ENCODE peak calls at places on chromosome 20, in seven cellular contexts. Q is fibroblast of mammary gland; P is NCI-H1092; H is T-helper 1 cell; R is ecto neural progenitor cell; Y is activated T-cell treated with anti-CD3 and anti-CD28 coated beads, Interleukin-2, amount 50 U/mL, for 72 hours; E is nephron progenitor cell. Z is an unnamed sample.

GRCh38 chr20:49637238-49637637 is 69.3 kb upstream of the PTGIS start:
- DNase-seq in Q (no peak), P (no peak), H (no peak), R (no peak), Y (no peak), E (no peak), Z (no peak)

GRCh38 chr20:31713312-31714049 is 9.2 kb downstream of the BCL2L1 start:
- DNase-seq in Q (peak), P (no peak), H (no peak), R (no peak), Y (no peak), E (no peak), Z (no peak)

GRCh38 chr20:23136893-23137745 is 51.0 kb upstream of the CD93 start:
- DNase-seq in Q (no peak), P (no peak), H (no peak), R (no peak), Y (no peak), E (no peak), Z (no peak)

GRCh38 chr20:21682576-21682975 is 22.9 kb upstream of the PAX1 start:
- DNase-seq in Q (no peak), P (peak), H (no peak), R (no peak), Y (no peak), E (no peak), Z (no peak)

GRCh38 chr20:2141592-2142575 is 40.3 kb downstream of the STK35 start:
- DNase-seq in Q (no peak), P (no peak), H (no peak), R (no peak), Y (no peak), E (no peak), Z (no peak)

GRCh38 chr20:45372646-45373352 is 5.3 kb downstream of the TP53TG5 start:
- DNase-seq in Q (no peak), P (no peak), H (no peak), R (peak), Y (no peak), E (no peak), Z (no peak)

GRCh38 chr20:55615818-55616217 is 389.5 kb downstream of the CBLN4 start:
- DNase-seq in Q (no peak), P (no peak), H (no peak), R (no peak), Y (no peak), E (no peak), Z (no peak)

GRCh38 chr20:4573564-4574355 is 147.9 kb upstream of the PRND start:
- DNase-seq in Q (peak), P (no peak), H (no peak), R (no peak), Y (no peak), E (no peak), Z (no peak)

GRCh38 chr20:54194724-54195438 is 13.0 kb upstream of the PFDN4 start:
- DNase-seq in Q (peak), P (no peak), H (no peak), R (no peak), Y (no peak), E (no peak), Z (no peak)

GRCh38 chr20:10385850-10386544 is 48.0 kb downstream of the MKKS start:
- DNase-seq in Q (peak), P (no peak), H (no peak), R (no peak), Y (no peak), E (no peak), Z (no peak)

GRCh38 chr20:20366896-20367680 is 816 bp upstream of the INSM1 start:
- DNase-seq in Q (no peak), P (peak), H (no peak), R (peak), Y (no peak), E (peak), Z (peak)

GRCh38 chr20:57934007-57934805 is 224.4 kb upstream of the PMEPA1 start:
- DNase-seq in Q (no peak), P (no peak), H (no peak), R (no peak), Y (no peak), E (no peak), Z (no peak)

GRCh38 chr20:21175433-21175832 is 49.6 kb downstream of the KIZ start:
- DNase-seq in Q (no peak), P (no peak), H (peak), R (no peak), Y (no peak), E (peak), Z (no peak)

GRCh38 chr20:23697947-23698346 is 9.1 kb upstream of the CST4 start:
- DNase-seq in Q (no peak), P (no peak), H (no peak), R (no peak), Y (no peak), E (no peak), Z (no peak)

GRCh38 chr20:951384-952169 is 35.4 kb upstream of the ANGPT4 start:
- DNase-seq in Q (no peak), P (no peak), H (no peak), R (no peak), Y (no peak), E (no peak), Z (no peak)

GRCh38 chr20:49629606-49630005 is 61.7 kb upstream of the PTGIS start:
- DNase-seq in Q (no peak), P (no peak), H (no peak), R (no peak), Y (no peak), E (no peak), Z (no peak)

GRCh38 chr20:35311409-35311808 is 19.2 kb upstream of the FAM83C start:
- DNase-seq in Q (peak), P (no peak), H (peak), R (no peak), Y (peak), E (no peak), Z (no peak)

GRCh38 chr20:43849496-43850197 is 65.0 kb upstream of the TOX2 start:
- DNase-seq in Q (peak), P (no peak), H (no peak), R (peak), Y (no peak), E (no peak), Z (no peak)

GRCh38 chr20:24873015-24873620 is 76.0 kb upstream of the CST7 start:
- DNase-seq in Q (no peak), P (no peak), H (no peak), R (no peak), Y (no peak), E (peak), Z (no peak)

GRCh38 chr20:46311039-46311650 is 2.8 kb upstream of the CDH22 start:
- DNase-seq in Q (no peak), P (no peak), H (no peak), R (no peak), Y (no peak), E (no peak), Z (no peak)

GRCh38 chr20:44335675-44336074 is 1.2 kb upstream of the R3HDML start:
- DNase-seq in Q (no peak), P (no peak), H (no peak), R (no peak), Y (no peak), E (no peak), Z (no peak)

GRCh38 chr20:8330785-8331699 is 199.0 kb downstream of the PLCB1 start:
- DNase-seq in Q (no peak), P (no peak), H (no peak), R (no peak), Y (no peak), E (peak), Z (no peak)

GRCh38 chr20:13035399-13036173 is 26.8 kb downstream of the SPTLC3 start:
- DNase-seq in Q (no peak), P (no peak), H (no peak), R (no peak), Y (no peak), E (no peak), Z (no peak)

GRCh38 chr20:50251992-50252491 is 61.4 kb downstream of the CEBPB start:
- DNase-seq in Q (peak), P (no peak), H (no peak), R (no peak), Y (no peak), E (no peak), Z (no peak)

GRCh38 chr20:37356387-37356786 is 10.4 kb downstream of the SRC start:
- DNase-seq in Q (no peak), P (no peak), H (no peak), R (no peak), Y (no peak), E (no peak), Z (no peak)

GRCh38 chr20:42082611-42083010 is 464.4 kb upstream of the CHD6 start:
- DNase-seq in Q (peak), P (no peak), H (no peak), R (no peak), Y (no peak), E (no peak), Z (no peak)

GRCh38 chr20:40711078-40711477 is 22.0 kb upstream of the MAFB start:
- DNase-seq in Q (no peak), P (no peak), H (no peak), R (no peak), Y (no peak), E (no peak), Z (no peak)

GRCh38 chr20:44083220-44083933 is 103.6 kb downstream of the JPH2 start:
- DNase-seq in Q (peak), P (peak), H (no peak), R (no peak), Y (no peak), E (no peak), Z (no peak)

GRCh38 chr20:15682690-15683089 is 890.6 kb downstream of the KIF16B start:
- DNase-seq in Q (peak), P (no peak), H (no peak), R (no peak), Y (no peak), E (no peak), Z (no peak)

GRCh38 chr20:19347943-19348456 is 135.6 kb downstream of the SLC24A3 start:
- DNase-seq in Q (no peak), P (no peak), H (no peak), R (no peak), Y (no peak), E (no peak), Z (peak)

GRCh38 chr20:47099749-47100515 is 205.3 kb downstream of the EYA2 start:
- DNase-seq in Q (peak), P (no peak), H (no peak), R (no peak), Y (no peak), E (no peak), Z (no peak)

GRCh38 chr20:23596856-23597255 is 8.9 kb downstream of the CST9 start:
- DNase-seq in Q (peak), P (no peak), H (no peak), R (no peak), Y (no peak), E (no peak), Z (no peak)

GRCh38 chr20:34709836-34710567 is 5.9 kb downstream of the TP53INP2 start:
- DNase-seq in Q (peak), P (peak), H (no peak), R (peak), Y (peak), E (peak), Z (peak)

GRCh38 chr20:47875302-47876025 is 90.2 kb upstream of the SULF2 start:
- DNase-seq in Q (no peak), P (no peak), H (no peak), R (no peak), Y (no peak), E (peak), Z (no peak)

GRCh38 chr20:57654998-57655811 is 35.0 kb upstream of the ZBP1 start:
- DNase-seq in Q (no peak), P (no peak), H (no peak), R (peak), Y (no peak), E (no peak), Z (no peak)

GRCh38 chr20:49985157-49985556 is 2.4 kb downstream of the SNAI1 start:
- DNase-seq in Q (no peak), P (no peak), H (no peak), R (no peak), Y (no peak), E (no peak), Z (no peak)

GRCh38 chr20:57651977-57652864 is 32.0 kb upstream of the ZBP1 start:
- DNase-seq in Q (no peak), P (no peak), H (no peak), R (peak), Y (no peak), E (no peak), Z (peak)

GRCh38 chr20:40672095-40672494 is 16.9 kb downstream of the MAFB start:
- DNase-seq in Q (no peak), P (no peak), H (no peak), R (no peak), Y (no peak), E (no peak), Z (no peak)

Z was measured in GM20000.